ENCODE peak calls at places on chromosomes 1 and 21, in six cellular contexts. K is iris pigment epithelial cell; E is H9; C is NCI-H2107; L is Calu3; Q is activated naive CD8-positive, alpha-beta T cell treated with anti-CD3 and anti-CD28 coated beads for 36 hours. J is an unnamed sample.

GRCh38 chr1:112359961-112360767 is 35.9 kb upstream of the CTTNBP2NL start:
- DNase-seq in C (no peak), L (peak), K (peak), Q (no peak), E (peak), J (no peak)

GRCh38 chr1:193060938-193061337 is 1.5 kb downstream of the RO60 start:
- DNase-seq in Q (no peak), E (no peak), L (no peak), K (peak), C (no peak), J (no peak)

GRCh38 chr1:198245379-198245778 is 88.6 kb downstream of the NEK7 start:
- DNase-seq in E (no peak), K (no peak), C (no peak), L (no peak), Q (no peak), J (no peak)

GRCh38 chr1:92795166-92795565 is 10.3 kb upstream of the EVI5 start:
- DNase-seq in K (peak), C (no peak), Q (no peak), L (no peak), E (no peak), J (no peak)

GRCh38 chr1:174039069-174039468 is 16.9 kb upstream of the RC3H1 start:
- DNase-seq in E (no peak), L (no peak), Q (no peak), K (peak), C (no peak), J (no peak)

GRCh38 chr1:76218888-76219588 is 144.5 kb downstream of the ST6GALNAC3 start:
- DNase-seq in K (no peak), C (no peak), E (no peak), Q (no peak), L (no peak), J (no peak)

GRCh38 chr1:186681136-186681535 is 913 bp upstream of the PTGS2 start:
- DNase-seq in C (no peak), Q (no peak), L (no peak), K (peak), E (no peak), J (no peak)

GRCh38 chr1:57470028-57470427 is 46.2 kb upstream of the DAB1 start:
- DNase-seq in C (no peak), Q (no peak), K (peak), L (no peak), E (no peak), J (no peak)

GRCh38 chr1:206551985-206552325 is 44.6 kb downstream of the RASSF5 start:
- DNase-seq in E (no peak), L (no peak), Q (peak), K (no peak), C (no peak), J (no peak)

GRCh38 chr1:167808104-167808503 is 86.3 kb downstream of the MPZL1 start:
- DNase-seq in Q (no peak), E (no peak), K (peak), L (no peak), C (no peak), J (no peak)

GRCh38 chr1:19682257-19682656 is 17.6 kb downstream of the HTR6 start:
- DNase-seq in C (no peak), Q (no peak), L (no peak), K (peak), E (no peak), J (no peak)

GRCh38 chr1:2525524-2525895 is 886 bp downstream of the PANK4 start:
- DNase-seq in L (no peak), C (no peak), Q (no peak), K (no peak), E (no peak), J (no peak)

GRCh38 chr1:29689372-29690030 is 453.2 kb downstream of the PTPRU start:
- DNase-seq in C (no peak), K (no peak), E (peak), L (no peak), Q (no peak), J (no peak)

GRCh38 chr1:205983925-205984725 is 19.1 kb downstream of the RAB7B start:
- DNase-seq in L (peak), C (no peak), Q (peak), K (peak), E (peak), J (no peak)

GRCh38 chr1:20102875-20103274 is 16.5 kb downstream of the PLA2G2D start:
- DNase-seq in C (no peak), Q (no peak), K (peak), E (no peak), L (no peak), J (no peak)

GRCh38 chr1:61131716-61132115 is 49.4 kb downstream of the NFIA start:
- DNase-seq in L (no peak), K (peak), C (no peak), Q (no peak), E (no peak), J (no peak)

GRCh38 chr1:174894087-174894768 is 105.5 kb upstream of the CACYBP start:
- DNase-seq in L (no peak), Q (no peak), E (no peak), C (no peak), K (no peak), J (no peak)

GRCh38 chr1:184691719-184692324 is 62.8 kb downstream of the EDEM3 start:
- DNase-seq in L (peak), Q (no peak), E (no peak), C (no peak), K (peak), J (peak)

GRCh38 chr21:26846036-26846931 is 1.1 kb upstream of the ADAMTS1 start:
- DNase-seq in Q (peak), C (no peak), E (peak), L (peak), K (peak), J (no peak)

GRCh38 chr1:85992756-85993155 is 163.8 kb downstream of the COL24A1 start:
- DNase-seq in E (no peak), C (no peak), L (no peak), K (peak), Q (no peak), J (no peak)

GRCh38 chr1:9239622-9240401 is 5.2 kb downstream of the H6PD start:
- DNase-seq in C (no peak), L (no peak), Q (peak), E (no peak), K (peak), J (no peak)

GRCh38 chr21:25862596-25862995 is 127.8 kb downstream of the GABPA start:
- DNase-seq in L (peak), K (peak), Q (peak), C (no peak), E (no peak), J (no peak)

GRCh38 chr1:92882817-92883216 is 51.0 kb downstream of the RPL5 start:
- DNase-seq in C (no peak), Q (no peak), K (no peak), E (no peak), L (no peak), J (no peak)

GRCh38 chr1:54278941-54279422 is 79.0 kb downstream of the MRPL37 start:
- DNase-seq in E (no peak), C (no peak), K (peak), L (peak), Q (no peak), J (no peak)

GRCh38 chr1:196438324-196438723 is 169.9 kb downstream of the KCNT2 start:
- DNase-seq in K (no peak), L (no peak), Q (no peak), C (no peak), E (no peak), J (no peak)

GRCh38 chr1:56533621-56534020 is 45.7 kb downstream of the PLPP3 start:
- DNase-seq in K (no peak), Q (no peak), L (no peak), C (no peak), E (no peak), J (no peak)

GRCh38 chr1:70922196-70922595 is 125.4 kb downstream of the PTGER3 start:
- DNase-seq in Q (no peak), C (no peak), L (no peak), E (no peak), K (no peak), J (no peak)

GRCh38 chr1:151831605-151832004 is at the start of gene RORC:
- DNase-seq in Q (no peak), E (no peak), K (no peak), C (no peak), L (no peak), J (no peak)

GRCh38 chr1:30779294-30780071 is 21.9 kb upstream of the LAPTM5 start:
- DNase-seq in E (peak), Q (peak), C (peak), K (peak), L (peak), J (no peak)

GRCh38 chr21:38531142-38531541 is 32.9 kb upstream of the ERG start:
- DNase-seq in E (no peak), K (no peak), Q (no peak), C (no peak), L (no peak), J (no peak)

GRCh38 chr1:205726619-205727125 is 23.3 kb downstream of the NUCKS1 start:
- DNase-seq in K (no peak), E (no peak), L (no peak), C (no peak), Q (no peak), J (no peak)

GRCh38 chr1:234597894-234598293 is 12.1 kb downstream of the IRF2BP2 start:
- DNase-seq in C (no peak), E (no peak), L (peak), Q (peak), K (peak), J (peak)

GRCh38 chr1:156726549-156727226 is 1.6 kb upstream of the METTL25B start:
- DNase-seq in L (peak), E (peak), K (peak), Q (peak), C (peak), J (peak)